ENCODE peak calls at places on chromosomes 12 and 14, in five cellular contexts. J is GM23248, Q is astrocyte, W is PC-9, O is GM23338. E is an unnamed sample.

GRCh38 chr12:120361506-120362208 is 7.3 kb downstream of the MSI1 start:
- DNase-seq in W (no peak), Q (peak), J (peak), O (peak), E (peak)

GRCh38 chr12:21337959-21338704 is 3.4 kb upstream of the SLCO1A2 start:
- DNase-seq in W (no peak), Q (no peak), J (no peak), O (no peak), E (no peak)

GRCh38 chr12:57261385-57261784 is 10.4 kb upstream of the STAC3 start:
- DNase-seq in O (peak), Q (no peak), J (no peak), W (no peak), E (no peak)

GRCh38 chr12:21353948-21354347 is 18.8 kb upstream of the IAPP start:
- DNase-seq in O (no peak), Q (no peak), W (no peak), J (no peak), E (no peak)

GRCh38 chr14:75200451-75200850 is 24.0 kb upstream of the TMED10 start:
- DNase-seq in W (peak), O (no peak), J (no peak), Q (no peak), E (no peak)

GRCh38 chr14:65872536-65872935 is 460.0 kb downstream of the FUT8 start:
- DNase-seq in J (peak), O (no peak), Q (peak), W (no peak), E (peak)

GRCh38 chr12:3627336-3627735 is 125.6 kb downstream of the CRACR2A start:
- DNase-seq in Q (no peak), J (no peak), W (no peak), O (no peak), E (no peak)

GRCh38 chr14:23579739-23580138 is 1.1 kb upstream of the JPH4 start:
- DNase-seq in O (no peak), Q (no peak), W (no peak), J (no peak), E (no peak)

GRCh38 chr14:103548463-103549351 is 13.8 kb downstream of the BAG5 start:
- DNase-seq in O (no peak), Q (no peak), J (no peak), W (no peak), E (no peak)

GRCh38 chr14:63134801-63135200 is 69.4 kb upstream of the RHOJ start:
- DNase-seq in O (peak), J (peak), Q (peak), W (no peak), E (peak)

GRCh38 chr12:34598352-34598827 is 576.1 kb downstream of the ALG10 start:
- DNase-seq in O (no peak), W (no peak), J (no peak), Q (no peak), E (no peak)

GRCh38 chr14:60508707-60509437 is at the start of gene SIX6:
- DNase-seq in J (peak), Q (peak), W (no peak), O (peak), E (no peak)

GRCh38 chr12:71216725-71217579 is 59.2 kb upstream of the TSPAN8 start:
- DNase-seq in J (peak), W (peak), O (peak), Q (peak), E (peak)

GRCh38 chr14:104171948-104172347 is 33.6 kb downstream of the KIF26A start:
- DNase-seq in W (no peak), J (no peak), O (no peak), Q (no peak), E (no peak)

GRCh38 chr12:40733871-40734270 is 41.6 kb downstream of the CNTN1 start:
- DNase-seq in Q (no peak), O (no peak), J (no peak), W (no peak), E (no peak)

GRCh38 chr14:105092912-105093425 is 27.7 kb upstream of the GPR132 start:
- DNase-seq in O (no peak), Q (peak), W (no peak), J (peak), E (peak)

GRCh38 chr12:75155962-75156361 is 53.7 kb downstream of the KCNC2 start:
- DNase-seq in Q (no peak), O (no peak), J (no peak), W (no peak), E (no peak)

GRCh38 chr12:21828779-21829178 is 54.3 kb upstream of the KCNJ8 start:
- DNase-seq in W (no peak), J (peak), Q (no peak), O (no peak), E (peak)

GRCh38 chr12:113882690-113883089 is 83.4 kb downstream of the RBM19 start:
- DNase-seq in W (no peak), J (no peak), Q (no peak), O (no peak), E (no peak)

GRCh38 chr12:110760204-110760609 is 17.5 kb upstream of the PPP1CC start:
- DNase-seq in O (no peak), W (peak), J (no peak), Q (no peak), E (no peak)
- H2AFZ ChIP-seq in O (no peak), W (no peak), J (no peak), Q (no peak), E (no peak)

DNA sequence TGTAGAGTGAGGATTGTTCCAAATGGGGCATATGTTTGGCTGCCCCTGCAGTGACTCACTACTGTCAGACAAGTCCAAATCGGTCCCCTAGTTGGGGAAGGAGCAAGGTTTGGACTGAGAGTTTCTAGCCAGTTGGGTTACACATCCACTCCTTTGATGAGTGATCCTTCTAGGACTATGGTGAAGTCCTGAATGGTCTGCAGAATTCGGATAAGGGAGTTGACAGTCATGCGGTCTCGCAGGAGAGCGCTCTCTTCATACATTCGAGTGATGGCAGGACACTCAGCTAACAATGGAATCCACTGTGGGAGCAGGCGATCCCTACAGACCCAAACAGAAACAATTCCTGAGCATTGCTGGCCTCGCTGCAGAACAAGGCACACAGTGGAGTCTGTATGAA is 61.5 kb upstream of the SINHCAF start:
- DNase-seq in W (no peak), Q (no peak), O (no peak), J (no peak), E (no peak)
- H3K27ac ChIP-seq in W (no peak), Q (no peak), O (peak), J (no peak), E (no peak)

GRCh38 chr12:29402437-29402836 is 21.5 kb upstream of the ERGIC2 start:
- DNase-seq in O (no peak), W (no peak), J (no peak), Q (no peak), E (no peak)

GRCh38 chr12:29395356-29395755 is 14.4 kb upstream of the ERGIC2 start:
- DNase-seq in O (no peak), Q (no peak), W (no peak), J (no peak), E (no peak)

GRCh38 chr12:29398495-29398894 is 17.5 kb upstream of the ERGIC2 start:
- DNase-seq in J (no peak), O (no peak), Q (no peak), W (no peak), E (no peak)

DNA sequence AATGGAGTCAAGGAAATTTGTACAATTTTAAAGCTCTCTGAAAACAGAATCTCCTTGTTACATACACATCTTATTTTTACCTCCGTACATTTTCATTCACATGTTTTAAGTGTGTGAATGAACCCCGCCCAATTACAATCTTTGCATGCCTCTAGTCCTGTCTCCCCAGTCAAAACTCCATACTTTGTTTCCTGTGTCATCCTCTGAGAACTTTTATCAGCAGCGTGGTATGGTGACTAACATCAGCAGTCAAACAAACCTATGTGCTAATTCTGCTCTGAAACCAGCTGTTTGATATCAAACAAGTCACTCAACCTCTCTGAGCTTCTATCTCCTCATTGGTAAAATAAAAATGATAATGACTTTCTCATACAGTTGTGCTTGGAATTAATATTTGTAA is 15.8 kb upstream of the ERGIC2 start:
- DNase-seq in J (peak), Q (peak), O (no peak), W (no peak), E (peak)
- H2AFZ ChIP-seq in J (no peak), Q (no peak), O (no peak), W (no peak), E (no peak)

GRCh38 chr14:77642407-77642806 is 26.0 kb upstream of the SPTLC2 start:
- DNase-seq in J (no peak), O (no peak), W (peak), Q (no peak), E (no peak)
- H3K27ac ChIP-seq in J (peak), O (no peak), W (no peak), Q (no peak), E (peak)

GRCh38 chr12:24378548-24379011 is 429.1 kb upstream of the SOX5 start:
- DNase-seq in W (no peak), Q (peak), J (no peak), O (peak), E (peak)
- H2AFZ ChIP-seq in W (no peak), Q (no peak), J (no peak), O (no peak), E (no peak)